ENCODE peak calls at places on chromosomes 4 and X, in five cellular contexts. One of them, this sample, is unnamed. For H3K27me3, the result is how much of the 10 kb centered on the place peaks cover.

GRCh38 chr4:140081582-140082398 is 72.2 kb downstream of the MAML3 start:
- DNase-seq in AG04450: no peak
- DNase-seq in pancreas: no peak
- DNase-seq in heart right ventricle: no peak
- DNase-seq in right atrium auricular region: no peak
- DNase-seq in this sample: no peak

GRCh38 chr4:154836030-154836429 is 55.0 kb downstream of the RBM46 start:
- DNase-seq in AG04450: no peak
- DNase-seq in right atrium auricular region: no peak
- DNase-seq in pancreas: no peak
- DNase-seq in heart right ventricle: no peak
- DNase-seq in this sample: no peak

GRCh38 chr4:14800977-14801376 is 201.3 kb upstream of the CPEB2 start:
- DNase-seq in right atrium auricular region: no peak
- DNase-seq in pancreas: no peak
- DNase-seq in heart right ventricle: no peak
- DNase-seq in AG04450: no peak
- DNase-seq in this sample: no peak

GRCh38 chrX:19791562-19791961 is 95.8 kb downstream of the SH3KBP1 start:
- DNase-seq in heart right ventricle: no peak
- DNase-seq in right atrium auricular region: no peak
- DNase-seq in pancreas: no peak
- DNase-seq in AG04450: no peak
- DNase-seq in this sample: no peak

GRCh38 chrX:10108288-10108687 is 48.5 kb upstream of the CLCN4 start:
- DNase-seq in right atrium auricular region: no peak
- DNase-seq in AG04450: no peak
- DNase-seq in heart right ventricle: no peak
- DNase-seq in pancreas: no peak
- DNase-seq in this sample: no peak

GRCh38 chrX:108165349-108166111 is 74.0 kb downstream of the ATG4A start:
- DNase-seq in heart right ventricle: no peak
- DNase-seq in right atrium auricular region: no peak
- DNase-seq in pancreas: no peak
- DNase-seq in AG04450: peak
- DNase-seq in this sample: no peak

GRCh38 chr4:18691431-18692200 is 670.1 kb upstream of the LCORL start:
- DNase-seq in right atrium auricular region: no peak
- DNase-seq in AG04450: no peak
- DNase-seq in heart right ventricle: no peak
- DNase-seq in pancreas: no peak
- DNase-seq in this sample: no peak

GRCh38 chr4:85372986-85373385 is 102.0 kb upstream of the ARHGAP24 start:
- DNase-seq in heart right ventricle: no peak
- DNase-seq in right atrium auricular region: no peak
- DNase-seq in pancreas: no peak
- DNase-seq in AG04450: no peak
- DNase-seq in this sample: no peak

GRCh38 chrX:78753571-78753970 is 6.1 kb downstream of the LPAR4 start:
- DNase-seq in heart right ventricle: no peak
- DNase-seq in AG04450: no peak
- DNase-seq in right atrium auricular region: no peak
- DNase-seq in pancreas: no peak
- DNase-seq in this sample: no peak

GRCh38 chr4:70722199-70722791 is 531 bp downstream of the RUFY3 start:
- DNase-seq in AG04450: no peak
- DNase-seq in heart right ventricle: no peak
- DNase-seq in right atrium auricular region: no peak
- DNase-seq in pancreas: no peak
- DNase-seq in this sample: peak

GRCh38 chrX:88416965-88417364 is 330.1 kb upstream of the CPXCR1 start:
- DNase-seq in right atrium auricular region: no peak
- DNase-seq in heart right ventricle: no peak
- DNase-seq in AG04450: no peak
- DNase-seq in pancreas: no peak
- DNase-seq in this sample: no peak

GRCh38 chr4:185396724-185397402 is at the start of gene ANKRD37:
- DNase-seq in pancreas: peak
- DNase-seq in right atrium auricular region: peak
- DNase-seq in AG04450: no peak
- DNase-seq in heart right ventricle: peak
- DNase-seq in this sample: no peak

GRCh38 chr4:8702020-8702495 is 109.5 kb downstream of the CPZ start:
- DNase-seq in pancreas: no peak
- DNase-seq in heart right ventricle: no peak
- DNase-seq in right atrium auricular region: no peak
- DNase-seq in AG04450: no peak
- DNase-seq in this sample: peak

GRCh38 chrX:29225670-29226069 is 638.4 kb downstream of the IL1RAPL1 start:
- DNase-seq in right atrium auricular region: no peak
- DNase-seq in AG04450: no peak
- DNase-seq in pancreas: no peak
- DNase-seq in heart right ventricle: no peak
- DNase-seq in this sample: no peak

GRCh38 chr4:145545538-145546224 is 64.0 kb downstream of the SMAD1 start:
- DNase-seq in pancreas: no peak
- DNase-seq in heart right ventricle: no peak
- DNase-seq in right atrium auricular region: no peak
- DNase-seq in AG04450: peak
- DNase-seq in this sample: no peak

GRCh38 chrX:65463550-65463949 is 71.0 kb downstream of the LAS1L start:
- DNase-seq in right atrium auricular region: no peak
- DNase-seq in pancreas: no peak
- DNase-seq in AG04450: no peak
- DNase-seq in heart right ventricle: no peak
- DNase-seq in this sample: no peak

GRCh38 chr4:96603635-96604034 is 763.7 kb downstream of the PDHA2 start:
- DNase-seq in AG04450: no peak
- DNase-seq in right atrium auricular region: no peak
- DNase-seq in heart right ventricle: no peak
- DNase-seq in pancreas: no peak
- DNase-seq in this sample: no peak

GRCh38 chrX:22404297-22404696 is 131.6 kb downstream of the CBLL2 start:
- DNase-seq in pancreas: no peak
- DNase-seq in heart right ventricle: no peak
- DNase-seq in right atrium auricular region: no peak
- DNase-seq in AG04450: no peak
- DNase-seq in this sample: no peak

GRCh38 chrX:153572601-153573000 is 26.3 kb downstream of the CCNQ start:
- DNase-seq in pancreas: no peak
- DNase-seq in AG04450: no peak
- DNase-seq in right atrium auricular region: no peak
- DNase-seq in heart right ventricle: no peak
- DNase-seq in this sample: no peak

GRCh38 chr4:3405176-3405575 is 36.6 kb upstream of the HGFAC start:
- DNase-seq in heart right ventricle: no peak
- DNase-seq in pancreas: no peak
- DNase-seq in right atrium auricular region: no peak
- DNase-seq in AG04450: no peak
- DNase-seq in this sample: no peak

GRCh38 chrX:66007851-66008250 is 32.0 kb downstream of the VSIG4 start:
- DNase-seq in heart right ventricle: no peak
- DNase-seq in pancreas: no peak
- DNase-seq in right atrium auricular region: no peak
- DNase-seq in AG04450: no peak
- DNase-seq in this sample: no peak

GRCh38 chr4:182416101-182416500 is 172.9 kb downstream of the TENM3 start:
- DNase-seq in pancreas: no peak
- DNase-seq in AG04450: no peak
- DNase-seq in right atrium auricular region: no peak
- DNase-seq in heart right ventricle: no peak
- DNase-seq in this sample: no peak

GRCh38 chr4:150863456-150863855 is 151.6 kb downstream of the LRBA start:
- DNase-seq in AG04450: no peak
- DNase-seq in pancreas: no peak
- DNase-seq in right atrium auricular region: no peak
- DNase-seq in heart right ventricle: no peak
- DNase-seq in this sample: no peak

GRCh38 chr4:141705747-141706377 is 69.5 kb downstream of the IL15 start:
- DNase-seq in pancreas: no peak
- DNase-seq in heart right ventricle: no peak
- DNase-seq in AG04450: no peak
- DNase-seq in right atrium auricular region: no peak
- DNase-seq in this sample: no peak

GRCh38 chr4:141713771-141714445 is 77.5 kb downstream of the IL15 start:
- DNase-seq in AG04450: no peak
- DNase-seq in heart right ventricle: no peak
- DNase-seq in pancreas: no peak
- DNase-seq in right atrium auricular region: no peak
- DNase-seq in this sample: no peak

GRCh38 chr4:141706445-141706844 is 70.1 kb downstream of the IL15 start:
- DNase-seq in right atrium auricular region: no peak
- DNase-seq in heart right ventricle: no peak
- DNase-seq in AG04450: no peak
- DNase-seq in pancreas: no peak
- DNase-seq in this sample: no peak

GRCh38 chr4:141713185-141713584 is 76.8 kb downstream of the IL15 start:
- DNase-seq in heart right ventricle: no peak
- DNase-seq in AG04450: no peak
- DNase-seq in pancreas: no peak
- DNase-seq in right atrium auricular region: no peak
- DNase-seq in this sample: no peak

GRCh38 chr4:141711211-141711610 is 74.8 kb downstream of the IL15 start:
- DNase-seq in AG04450: no peak
- DNase-seq in heart right ventricle: no peak
- DNase-seq in pancreas: no peak
- DNase-seq in right atrium auricular region: no peak
- DNase-seq in this sample: no peak
- TF ChIP-seq CTCF in AG04450: peak
- TF ChIP-seq CTCF in heart right ventricle: peak
- TF ChIP-seq CTCF in pancreas: no peak
- TF ChIP-seq CTCF in right atrium auricular region: peak
- TF ChIP-seq CTCF in this sample: peak

GRCh38 chr4:110610620-110610939 is 12.3 kb downstream of the PITX2 start:
- DNase-seq in heart right ventricle: no peak
- DNase-seq in right atrium auricular region: no peak
- DNase-seq in AG04450: no peak
- DNase-seq in pancreas: no peak
- DNase-seq in this sample: no peak

GRCh38 chr4:110610940-110611785 is 11.7 kb downstream of the PITX2 start:
- DNase-seq in right atrium auricular region: no peak
- DNase-seq in AG04450: no peak
- DNase-seq in pancreas: peak
- DNase-seq in heart right ventricle: no peak
- DNase-seq in this sample: no peak

GRCh38 chr4:110612631-110613269 is 10.1 kb downstream of the PITX2 start:
- DNase-seq in heart right ventricle: no peak
- DNase-seq in AG04450: no peak
- DNase-seq in right atrium auricular region: no peak
- DNase-seq in pancreas: no peak
- DNase-seq in this sample: no peak

GRCh38 chr4:110611968-110612447 is 10.9 kb downstream of the PITX2 start:
- DNase-seq in right atrium auricular region: no peak
- DNase-seq in heart right ventricle: no peak
- DNase-seq in AG04450: no peak
- DNase-seq in pancreas: no peak
- DNase-seq in this sample: no peak

DNA sequence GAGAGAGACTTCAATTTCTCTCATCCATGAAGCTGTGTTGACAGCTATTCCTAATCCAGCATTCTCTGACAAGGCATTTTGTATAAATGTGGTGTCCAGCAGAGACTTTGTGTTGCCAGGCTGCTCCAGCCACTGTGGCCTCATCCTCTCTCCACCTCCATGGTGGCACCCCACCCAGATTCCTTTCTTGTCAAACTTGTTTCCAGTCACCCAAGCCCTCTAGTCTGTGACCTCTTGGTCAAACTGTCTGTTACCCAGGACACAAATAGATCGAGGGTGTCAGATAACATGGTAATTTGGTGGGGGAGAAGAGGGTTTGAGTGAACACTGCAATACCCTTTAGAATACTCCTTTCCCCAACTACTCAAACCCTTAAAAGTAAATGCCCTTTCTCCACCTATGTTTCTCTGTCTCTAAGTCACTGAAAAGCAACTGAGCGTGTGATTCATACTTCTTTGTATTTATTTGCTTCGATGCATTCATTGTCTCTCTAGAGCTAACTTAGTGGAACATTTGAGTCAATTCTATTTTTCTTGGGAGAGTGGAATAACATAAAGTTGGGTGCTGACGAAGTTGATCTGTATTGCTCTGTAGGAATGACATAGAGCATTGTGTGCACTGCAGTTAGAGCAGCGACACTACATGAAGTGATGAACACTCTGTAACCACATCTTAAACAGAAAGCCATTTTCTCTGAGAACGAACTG is 13.7 kb downstream of the PITX2 start:
- DNase-seq in AG04450: no peak
- DNase-seq in right atrium auricular region: no peak
- DNase-seq in heart right ventricle: no peak
- DNase-seq in pancreas: no peak
- DNase-seq in this sample: no peak
- H3K4me3 ChIP-seq in AG04450: no peak
- H3K4me3 ChIP-seq in right atrium auricular region: no peak
- H3K4me3 ChIP-seq in heart right ventricle: no peak
- H3K4me3 ChIP-seq in pancreas: no peak
- H3K4me3 ChIP-seq in this sample: no peak

DNA sequence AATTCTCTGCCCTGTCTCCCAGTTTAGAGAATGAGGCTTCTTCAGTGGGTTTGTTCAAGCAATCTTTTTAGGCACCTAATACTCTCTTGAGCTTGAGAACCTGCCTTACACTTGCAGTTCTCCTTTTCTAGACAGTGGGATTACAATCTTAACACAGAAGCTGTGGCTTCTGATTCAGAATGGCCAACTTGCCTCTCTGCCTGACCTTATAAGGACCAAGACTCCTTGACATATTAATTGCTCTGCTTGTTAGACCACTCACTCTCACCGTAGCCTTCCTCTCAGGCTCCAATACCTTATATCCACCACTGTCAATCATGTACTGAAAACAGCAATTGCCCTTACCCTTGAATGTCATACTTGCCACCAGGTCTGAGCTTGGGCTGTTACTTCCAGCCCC is 338.7 kb upstream of the MAOA start:
- DNase-seq in right atrium auricular region: no peak
- DNase-seq in pancreas: no peak
- DNase-seq in AG04450: no peak
- DNase-seq in heart right ventricle: no peak
- DNase-seq in this sample: no peak
- H3K27me3 ChIP-seq in right atrium auricular region: under half
- H3K27me3 ChIP-seq in pancreas: under half
- H3K27me3 ChIP-seq in AG04450: under half
- H3K27me3 ChIP-seq in heart right ventricle: under half
- H3K27me3 ChIP-seq in this sample: under half

DNA sequence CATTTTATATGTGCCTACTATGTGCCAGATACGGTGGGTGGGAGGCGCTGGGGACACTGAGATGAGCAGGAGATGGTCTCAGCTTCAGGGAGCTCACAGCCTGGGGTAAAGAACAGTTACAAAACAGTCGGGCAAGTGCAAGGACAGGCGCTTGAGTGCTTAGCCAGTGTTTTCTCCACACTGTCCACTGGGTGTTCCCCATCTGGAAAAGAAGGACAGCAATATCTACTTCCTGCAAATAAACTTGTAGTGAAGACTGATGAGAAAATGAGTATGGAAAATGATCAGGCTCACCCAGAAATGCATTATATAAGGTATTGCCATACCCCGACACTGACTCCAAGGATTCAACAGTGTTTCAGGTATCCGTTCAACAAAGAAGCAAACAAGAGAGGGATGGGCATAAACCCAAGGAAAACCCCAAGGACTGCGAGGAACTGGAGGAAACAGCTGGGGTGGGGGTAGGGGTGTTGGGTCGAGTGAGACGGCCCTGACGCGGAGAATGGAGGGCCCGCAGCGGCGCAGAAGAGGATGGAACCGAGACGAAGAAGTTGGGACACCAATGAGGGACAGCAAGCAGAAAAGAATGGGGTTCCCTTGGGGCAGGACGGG is 805 bp downstream of the TMEM185A start:
- DNase-seq in right atrium auricular region: no peak
- DNase-seq in pancreas: no peak
- DNase-seq in AG04450: peak
- DNase-seq in heart right ventricle: no peak
- DNase-seq in this sample: no peak
- TF ChIP-seq CTCF in right atrium auricular region: no peak
- TF ChIP-seq CTCF in pancreas: no peak
- TF ChIP-seq CTCF in AG04450: peak
- TF ChIP-seq CTCF in heart right ventricle: no peak
- TF ChIP-seq CTCF in this sample: no peak